ENCODE peak calls at places on chromosome 17, in eight cellular contexts. One of them, this sample, is unnamed.

GRCh38 chr17:57553991-57554825 is 190.9 kb downstream of the CCDC182 start:
- DNase-seq in HCT116: no peak
- DNase-seq in fibroblast of pulmonary artery: peak
- DNase-seq in ovary: no peak
- DNase-seq in heart left ventricle: no peak
- DNase-seq in colonic mucosa: no peak
- DNase-seq in foreskin fibroblast: no peak
- DNase-seq in body of pancreas: no peak
- DNase-seq in this sample: no peak

GRCh38 chr17:28030386-28030785 is 12.1 kb upstream of the NLK start:
- DNase-seq in HCT116: no peak
- DNase-seq in fibroblast of pulmonary artery: no peak
- DNase-seq in ovary: no peak
- DNase-seq in heart left ventricle: no peak
- DNase-seq in colonic mucosa: no peak
- DNase-seq in foreskin fibroblast: no peak
- DNase-seq in body of pancreas: peak
- DNase-seq in this sample: no peak

GRCh38 chr17:79810138-79811027 is 13.5 kb upstream of the CBX8 start:
- DNase-seq in HCT116: peak
- DNase-seq in fibroblast of pulmonary artery: peak
- DNase-seq in ovary: peak
- DNase-seq in heart left ventricle: peak
- DNase-seq in colonic mucosa: peak
- DNase-seq in foreskin fibroblast: peak
- DNase-seq in body of pancreas: peak
- DNase-seq in this sample: peak

GRCh38 chr17:78049609-78050008 is 78.9 kb downstream of the TMC6 start:
- DNase-seq in HCT116: no peak
- DNase-seq in fibroblast of pulmonary artery: no peak
- DNase-seq in ovary: no peak
- DNase-seq in heart left ventricle: no peak
- DNase-seq in colonic mucosa: no peak
- DNase-seq in foreskin fibroblast: no peak
- DNase-seq in body of pancreas: no peak
- DNase-seq in this sample: no peak

GRCh38 chr17:71458322-71458721 is 662.5 kb upstream of the SOX9 start:
- DNase-seq in HCT116: no peak
- DNase-seq in fibroblast of pulmonary artery: no peak
- DNase-seq in ovary: no peak
- DNase-seq in heart left ventricle: no peak
- DNase-seq in colonic mucosa: no peak
- DNase-seq in foreskin fibroblast: no peak
- DNase-seq in body of pancreas: no peak
- DNase-seq in this sample: peak

GRCh38 chr17:34413443-34414076 is 50.5 kb upstream of the CCL1 start:
- DNase-seq in HCT116: no peak
- DNase-seq in fibroblast of pulmonary artery: peak
- DNase-seq in ovary: no peak
- DNase-seq in heart left ventricle: no peak
- DNase-seq in colonic mucosa: no peak
- DNase-seq in foreskin fibroblast: no peak
- DNase-seq in body of pancreas: no peak
- DNase-seq in this sample: no peak

GRCh38 chr17:27293359-27293897 is 486 bp upstream of the WSB1 start:
- DNase-seq in HCT116: no peak
- DNase-seq in fibroblast of pulmonary artery: no peak
- DNase-seq in ovary: peak
- DNase-seq in heart left ventricle: peak
- DNase-seq in colonic mucosa: peak
- DNase-seq in foreskin fibroblast: no peak
- DNase-seq in body of pancreas: no peak
- DNase-seq in this sample: no peak

GRCh38 chr17:3003401-3004149 is 59.8 kb downstream of the OR1D5 start:
- DNase-seq in HCT116: no peak
- DNase-seq in fibroblast of pulmonary artery: no peak
- DNase-seq in ovary: peak
- DNase-seq in heart left ventricle: peak
- DNase-seq in colonic mucosa: peak
- DNase-seq in foreskin fibroblast: no peak
- DNase-seq in body of pancreas: peak
- DNase-seq in this sample: no peak

GRCh38 chr17:76268991-76269981 is 4.1 kb downstream of the UBALD2 start:
- DNase-seq in HCT116: no peak
- DNase-seq in fibroblast of pulmonary artery: no peak
- DNase-seq in ovary: no peak
- DNase-seq in heart left ventricle: no peak
- DNase-seq in colonic mucosa: no peak
- DNase-seq in foreskin fibroblast: no peak
- DNase-seq in body of pancreas: no peak
- DNase-seq in this sample: no peak

GRCh38 chr17:18257268-18257681 is 1.3 kb downstream of the FLII start:
- DNase-seq in HCT116: no peak
- DNase-seq in fibroblast of pulmonary artery: no peak
- DNase-seq in ovary: no peak
- DNase-seq in heart left ventricle: no peak
- DNase-seq in colonic mucosa: no peak
- DNase-seq in foreskin fibroblast: no peak
- DNase-seq in body of pancreas: peak
- DNase-seq in this sample: peak

GRCh38 chr17:62854026-62854425 is 45.9 kb upstream of the MARCHF10 start:
- DNase-seq in HCT116: no peak
- DNase-seq in fibroblast of pulmonary artery: no peak
- DNase-seq in ovary: no peak
- DNase-seq in heart left ventricle: no peak
- DNase-seq in colonic mucosa: no peak
- DNase-seq in foreskin fibroblast: peak
- DNase-seq in body of pancreas: no peak
- DNase-seq in this sample: no peak

GRCh38 chr17:59830007-59830630 is 62.6 kb downstream of the TUBD1 start:
- DNase-seq in HCT116: no peak
- DNase-seq in fibroblast of pulmonary artery: peak
- DNase-seq in ovary: no peak
- DNase-seq in heart left ventricle: no peak
- DNase-seq in colonic mucosa: peak
- DNase-seq in foreskin fibroblast: peak
- DNase-seq in body of pancreas: no peak
- DNase-seq in this sample: peak

GRCh38 chr17:18219016-18219415 is 6.4 kb upstream of the LLGL1 start:
- DNase-seq in HCT116: no peak
- DNase-seq in fibroblast of pulmonary artery: peak
- DNase-seq in ovary: peak
- DNase-seq in heart left ventricle: peak
- DNase-seq in colonic mucosa: no peak
- DNase-seq in foreskin fibroblast: peak
- DNase-seq in body of pancreas: peak
- DNase-seq in this sample: no peak

GRCh38 chr17:62807812-62808575 is at the start of gene MARCHF10:
- DNase-seq in HCT116: no peak
- DNase-seq in fibroblast of pulmonary artery: no peak
- DNase-seq in ovary: peak
- DNase-seq in heart left ventricle: peak
- DNase-seq in colonic mucosa: peak
- DNase-seq in foreskin fibroblast: peak
- DNase-seq in body of pancreas: peak
- DNase-seq in this sample: no peak

GRCh38 chr17:64245218-64246145 is 17.6 kb downstream of the TEX2 start:
- DNase-seq in HCT116: no peak
- DNase-seq in fibroblast of pulmonary artery: no peak
- DNase-seq in ovary: no peak
- DNase-seq in heart left ventricle: no peak
- DNase-seq in colonic mucosa: no peak
- DNase-seq in foreskin fibroblast: peak
- DNase-seq in body of pancreas: no peak
- DNase-seq in this sample: no peak

GRCh38 chr17:79933863-79934652 is 94.8 kb upstream of the CBX4 start:
- DNase-seq in HCT116: no peak
- DNase-seq in fibroblast of pulmonary artery: no peak
- DNase-seq in ovary: no peak
- DNase-seq in heart left ventricle: no peak
- DNase-seq in colonic mucosa: no peak
- DNase-seq in foreskin fibroblast: peak
- DNase-seq in body of pancreas: peak
- DNase-seq in this sample: peak

DNA sequence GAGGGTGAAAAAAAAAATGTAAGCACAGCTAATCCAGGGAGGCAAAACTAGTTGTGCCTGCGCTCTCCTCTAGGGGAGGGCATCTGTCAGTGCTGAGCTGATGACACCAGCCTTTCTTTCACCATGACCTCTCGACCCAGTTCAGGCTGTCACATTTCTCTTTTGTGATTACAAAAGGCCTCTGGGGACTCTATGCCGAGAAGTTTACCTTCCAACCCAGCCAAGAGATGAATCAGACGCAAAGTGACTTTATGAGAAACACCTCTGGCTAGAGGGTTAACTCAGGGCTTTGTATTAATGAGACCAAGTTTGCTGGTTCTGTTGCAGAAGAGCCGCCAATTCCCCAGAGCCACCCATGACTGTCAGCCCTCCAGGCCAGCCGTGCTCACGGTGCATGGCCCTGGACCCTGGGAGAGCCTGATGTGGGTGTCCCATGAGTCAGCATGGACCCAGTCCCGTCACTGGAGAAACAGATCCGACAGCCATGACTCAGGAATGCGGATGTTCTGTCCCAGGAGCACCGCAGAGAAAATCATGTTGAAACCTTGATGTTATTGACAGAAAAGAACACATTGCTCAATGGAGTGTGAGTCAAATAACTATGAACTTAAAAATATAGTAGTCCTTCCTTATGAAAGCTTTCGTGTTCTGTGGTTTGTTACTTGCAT is 437.2 kb downstream of the HS3ST3B1 start:
- DNase-seq in HCT116: no peak
- DNase-seq in fibroblast of pulmonary artery: peak
- DNase-seq in ovary: no peak
- DNase-seq in heart left ventricle: peak
- DNase-seq in colonic mucosa: no peak
- DNase-seq in foreskin fibroblast: peak
- DNase-seq in body of pancreas: peak
- DNase-seq in this sample: peak
- TF ChIP-seq CTCF in HCT116: no peak
- TF ChIP-seq CTCF in fibroblast of pulmonary artery: peak
- TF ChIP-seq CTCF in ovary: no peak
- TF ChIP-seq CTCF in heart left ventricle: no peak
- TF ChIP-seq CTCF in colonic mucosa: no peak
- TF ChIP-seq CTCF in foreskin fibroblast: peak
- TF ChIP-seq CTCF in body of pancreas: no peak
- TF ChIP-seq CTCF in this sample: peak

DNA sequence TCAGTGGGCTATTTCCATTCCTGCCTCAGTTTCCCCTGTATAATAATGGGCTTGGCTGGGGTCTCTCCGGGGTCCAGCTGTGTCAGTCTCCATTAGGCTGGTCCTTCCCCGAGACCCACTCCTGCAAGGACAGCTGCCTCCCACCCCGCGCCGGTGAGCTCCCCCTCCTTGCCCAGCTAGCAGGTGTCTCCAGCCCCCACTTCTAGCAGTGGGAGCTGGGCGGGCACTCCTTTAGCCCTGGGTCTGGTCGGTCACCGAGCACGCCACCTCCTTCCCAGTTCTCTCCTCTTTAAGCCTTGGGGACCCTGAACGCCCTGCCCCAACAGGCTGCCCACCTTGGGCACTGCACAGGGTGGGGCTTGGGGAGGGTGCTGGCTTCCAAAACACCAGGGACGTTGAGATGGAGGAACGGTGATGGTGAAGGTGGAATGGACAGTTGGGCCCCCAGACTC is 10.5 kb downstream of the TBX2 start:
- DNase-seq in HCT116: no peak
- DNase-seq in fibroblast of pulmonary artery: no peak
- DNase-seq in ovary: no peak
- DNase-seq in heart left ventricle: peak
- DNase-seq in colonic mucosa: no peak
- DNase-seq in foreskin fibroblast: peak
- DNase-seq in body of pancreas: no peak
- DNase-seq in this sample: no peak
- H3K4me3 ChIP-seq in HCT116: peak
- H3K4me3 ChIP-seq in fibroblast of pulmonary artery: no peak
- H3K4me3 ChIP-seq in ovary: no peak
- H3K4me3 ChIP-seq in heart left ventricle: peak
- H3K4me3 ChIP-seq in colonic mucosa: no peak
- H3K4me3 ChIP-seq in foreskin fibroblast: no peak
- H3K4me3 ChIP-seq in body of pancreas: no peak
- H3K4me3 ChIP-seq in this sample: no peak

DNA sequence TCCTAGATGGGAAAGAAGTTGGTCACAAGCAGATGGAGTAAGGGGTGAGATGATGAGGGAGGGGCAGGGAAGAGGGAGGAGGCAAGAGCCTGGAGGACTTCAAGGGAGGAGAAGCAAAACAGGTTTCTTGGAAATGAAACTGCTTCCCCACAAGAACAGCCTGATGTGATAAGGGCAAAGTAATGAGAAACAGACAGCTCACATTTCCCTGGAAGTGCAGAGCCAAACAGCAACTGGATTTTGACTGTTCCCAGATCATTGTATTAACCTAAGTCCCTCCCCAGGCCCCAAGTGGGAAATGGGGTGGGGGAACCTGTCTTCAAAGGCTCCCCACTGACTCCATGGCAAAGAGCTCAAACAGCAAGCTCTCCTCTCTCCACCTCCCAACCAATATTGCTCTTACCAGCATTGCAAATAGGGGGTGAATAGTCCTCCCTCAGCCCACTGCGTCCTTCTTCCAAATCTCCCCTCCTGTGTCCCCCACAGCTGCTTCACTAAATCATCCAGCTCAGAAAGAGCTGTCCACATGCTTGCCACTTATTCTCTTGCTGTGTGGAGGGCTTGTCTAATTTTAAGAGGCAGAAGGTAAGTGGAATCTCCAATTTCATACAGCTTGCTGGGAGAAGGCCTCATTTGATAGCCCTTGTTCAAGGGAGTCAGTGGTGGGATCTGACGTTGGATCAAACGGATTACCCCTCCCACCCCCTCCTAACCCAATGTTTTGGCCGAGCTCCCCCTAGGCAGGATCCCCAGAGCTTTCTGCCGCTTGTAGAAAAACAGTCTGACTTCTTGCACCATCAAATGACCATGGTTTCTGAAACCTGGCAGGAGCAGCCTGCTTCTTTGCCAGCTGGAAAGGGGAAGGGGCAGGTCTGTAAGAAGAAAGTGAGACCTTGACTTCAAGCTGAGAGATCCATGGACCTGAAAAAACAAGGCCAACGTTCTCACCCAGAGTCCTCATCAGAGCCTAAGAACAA is 56.3 kb upstream of the SMIM36 start:
- DNase-seq in HCT116: no peak
- DNase-seq in fibroblast of pulmonary artery: no peak
- DNase-seq in ovary: peak
- DNase-seq in heart left ventricle: no peak
- DNase-seq in colonic mucosa: no peak
- DNase-seq in foreskin fibroblast: peak
- DNase-seq in body of pancreas: peak
- DNase-seq in this sample: no peak
- TF ChIP-seq CTCF in HCT116: no peak
- TF ChIP-seq CTCF in fibroblast of pulmonary artery: no peak
- TF ChIP-seq CTCF in ovary: no peak
- TF ChIP-seq CTCF in heart left ventricle: no peak
- TF ChIP-seq CTCF in colonic mucosa: no peak
- TF ChIP-seq CTCF in foreskin fibroblast: no peak
- TF ChIP-seq CTCF in body of pancreas: no peak
- TF ChIP-seq CTCF in this sample: no peak

DNA sequence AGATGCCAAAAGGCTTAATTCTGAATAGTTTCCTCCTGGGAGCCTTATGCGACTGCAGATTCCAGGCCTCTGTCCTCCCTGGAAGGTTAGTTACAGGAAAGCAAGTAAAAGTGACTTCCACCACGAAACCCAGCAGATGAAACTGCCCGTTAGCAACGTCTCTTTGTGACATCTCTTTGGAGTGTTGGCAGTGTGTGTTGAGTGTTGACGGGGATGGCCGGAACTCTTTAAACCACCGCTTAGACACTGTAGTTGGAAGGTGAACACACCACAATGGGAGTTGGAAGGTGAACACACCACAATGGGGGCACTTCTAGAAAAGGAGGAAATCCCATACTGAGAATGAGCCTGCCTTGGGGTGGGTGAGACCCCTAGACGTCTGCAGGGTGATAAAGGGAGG is 858 bp downstream of the SKAP1 start:
- DNase-seq in HCT116: no peak
- DNase-seq in fibroblast of pulmonary artery: no peak
- DNase-seq in ovary: no peak
- DNase-seq in heart left ventricle: no peak
- DNase-seq in colonic mucosa: no peak
- DNase-seq in foreskin fibroblast: no peak
- DNase-seq in body of pancreas: no peak
- DNase-seq in this sample: no peak
- H3K4me3 ChIP-seq in HCT116: peak
- H3K4me3 ChIP-seq in fibroblast of pulmonary artery: no peak
- H3K4me3 ChIP-seq in ovary: no peak
- H3K4me3 ChIP-seq in heart left ventricle: no peak
- H3K4me3 ChIP-seq in colonic mucosa: peak
- H3K4me3 ChIP-seq in foreskin fibroblast: no peak
- H3K4me3 ChIP-seq in body of pancreas: no peak
- H3K4me3 ChIP-seq in this sample: no peak

This sample was measured in epithelial cell of esophagus.